ENCODE peak calls at places on chromosomes 11 and 22, in five cellular contexts. K is H9, P is neuronal stem cell, J is H1, F is trophoblast cell. Y is an unnamed sample.

GRCh38 chr11:27406498-27407354 is 43.7 kb upstream of the CCDC34 start:
- DNase-seq in K (no peak), F (no peak), P (no peak), J (no peak), Y (no peak)

GRCh38 chr11:15106201-15106965 is 8.3 kb upstream of the INSC start:
- DNase-seq in F (peak), P (no peak), K (no peak), J (no peak), Y (peak)

GRCh38 chr22:31241936-31242335 is 29.8 kb downstream of the LIMK2 start:
- DNase-seq in F (peak), K (no peak), P (no peak), J (no peak), Y (peak)

GRCh38 chr11:80186687-80187086 is 745.9 kb upstream of the TENM4 start:
- DNase-seq in K (no peak), P (no peak), J (no peak), F (no peak), Y (peak)

GRCh38 chr22:49633010-49633324 is 194.7 kb downstream of the BRD1 start:
- DNase-seq in P (no peak), F (no peak), K (no peak), J (no peak), Y (no peak)

GRCh38 chr22:26884921-26885320 is 227.5 kb downstream of the MIAT start:
- DNase-seq in F (no peak), J (peak), P (no peak), K (no peak), Y (no peak)

GRCh38 chr11:76652989-76653673 is 17.4 kb downstream of the LRRC32 start:
- DNase-seq in P (no peak), F (peak), J (no peak), K (peak), Y (no peak)

GRCh38 chr11:45180888-45181594 is 34.6 kb downstream of the PRDM11 start:
- DNase-seq in J (no peak), K (peak), F (peak), P (peak), Y (peak)

GRCh38 chr11:84290647-84291046 is 1004.5 kb upstream of the CCDC90B start:
- DNase-seq in K (no peak), J (no peak), F (no peak), P (no peak), Y (peak)

GRCh38 chr11:17352925-17353227 is 1.3 kb downstream of the NCR3LG1 start:
- DNase-seq in K (peak), P (no peak), J (peak), F (no peak), Y (no peak)

GRCh38 chr11:106939157-106939556 is 79.1 kb downstream of the GUCY1A2 start:
- DNase-seq in K (no peak), J (no peak), F (no peak), P (no peak), Y (no peak)

GRCh38 chr22:30028731-30029130 is 51.5 kb upstream of the HORMAD2 start:
- DNase-seq in F (peak), P (no peak), K (no peak), J (no peak), Y (no peak)

GRCh38 chr11:3613998-3614741 is 27.6 kb downstream of the ART5 start:
- DNase-seq in F (peak), J (no peak), K (no peak), P (no peak), Y (no peak)

GRCh38 chr11:14500181-14500651 is 605 bp upstream of the COPB1 start:
- DNase-seq in J (no peak), K (no peak), P (peak), F (peak), Y (peak)

GRCh38 chr22:43827926-43828710 is 16.0 kb upstream of the EFCAB6 start:
- DNase-seq in J (no peak), P (no peak), K (peak), F (no peak), Y (no peak)

GRCh38 chr11:86182976-86183584 is 61.5 kb upstream of the EED start:
- DNase-seq in P (no peak), F (peak), J (no peak), K (no peak), Y (no peak)

GRCh38 chr11:67372993-67373915 is at the start of gene CLCF1:
- DNase-seq in P (peak), K (no peak), J (peak), F (peak), Y (peak)

GRCh38 chr11:126341760-126342161 is 13.7 kb upstream of the ST3GAL4 start:
- DNase-seq in F (no peak), J (no peak), K (no peak), P (no peak), Y (peak)

GRCh38 chr22:49928185-49928495 is 9.7 kb downstream of the CRELD2 start:
- DNase-seq in P (no peak), K (no peak), F (no peak), J (no peak), Y (no peak)

GRCh38 chr11:102575016-102575415 is 44.5 kb upstream of the MMP7 start:
- DNase-seq in P (no peak), J (no peak), F (no peak), K (no peak), Y (no peak)

GRCh38 chr11:76123243-76123642 is 83.1 kb downstream of the WNT11 start:
- DNase-seq in J (no peak), K (no peak), P (no peak), F (peak), Y (no peak)

GRCh38 chr11:102316505-102316904 is 779 bp upstream of the BIRC3 start:
- DNase-seq in F (no peak), K (no peak), J (no peak), P (no peak), Y (no peak)

GRCh38 chr11:116172156-116172555 is 600.6 kb downstream of the BUD13 start:
- DNase-seq in K (no peak), P (no peak), F (no peak), J (peak), Y (no peak)

GRCh38 chr11:126561327-126561893 is 205.9 kb downstream of the ST3GAL4 start:
- DNase-seq in F (peak), P (peak), J (peak), K (peak), Y (peak)

GRCh38 chr11:33187851-33188722 is 26.8 kb upstream of the CSTF3 start:
- DNase-seq in P (no peak), J (no peak), F (no peak), K (no peak), Y (no peak)

GRCh38 chr22:42745118-42745517 is 24.4 kb upstream of the A4GALT start:
- DNase-seq in K (no peak), P (no peak), F (peak), J (no peak), Y (peak)

GRCh38 chr11:114166897-114167323 is 107.4 kb downstream of the ZBTB16 start:
- DNase-seq in P (no peak), J (no peak), F (no peak), K (no peak), Y (peak)

GRCh38 chr11:47857485-47858168 is 9.5 kb upstream of the NUP160 start:
- DNase-seq in J (no peak), K (no peak), F (no peak), P (no peak), Y (no peak)

GRCh38 chr11:12552677-12553076 is 121.5 kb upstream of the TEAD1 start:
- DNase-seq in K (no peak), J (no peak), P (no peak), F (peak), Y (no peak)

GRCh38 chr11:75668508-75669297 is at the start of gene MAP6:
- DNase-seq in P (peak), F (no peak), J (peak), K (peak), Y (no peak)

GRCh38 chr22:19962246-19962908 is 20.8 kb upstream of the TXNRD2 start:
- DNase-seq in P (peak), J (peak), F (peak), K (peak), Y (peak)

GRCh38 chr22:28441720-28442263 is 237.8 kb downstream of the TTC28 start:
- DNase-seq in F (no peak), P (peak), K (no peak), J (no peak), Y (no peak)

GRCh38 chr11:3121416-3121815 is 43.7 kb downstream of the OSBPL5 start:
- DNase-seq in P (no peak), J (no peak), K (peak), F (no peak), Y (no peak)

GRCh38 chr22:46791201-46791731 is 28.8 kb downstream of the TBC1D22A start:
- DNase-seq in K (no peak), F (peak), P (no peak), J (no peak), Y (peak)

GRCh38 chr11:68163691-68164090 is 42.5 kb upstream of the CHKA start:
- DNase-seq in P (no peak), F (no peak), J (no peak), K (no peak), Y (no peak)

GRCh38 chr11:101949846-101950245 is 33.5 kb upstream of the ANGPTL5 start:
- DNase-seq in J (no peak), K (no peak), P (no peak), F (no peak), Y (no peak)

GRCh38 chr11:655036-655726 is 18.1 kb downstream of the DRD4 start:
- DNase-seq in F (no peak), K (no peak), P (no peak), J (no peak), Y (no peak)

GRCh38 chr11:42205518-42205917 is 746.1 kb upstream of the LRRC4C start:
- DNase-seq in P (no peak), K (no peak), J (no peak), F (no peak), Y (no peak)
- H2BK12ac ChIP-seq in P (no peak), K (no peak), J (no peak), F (no peak), Y (no peak)

GRCh38 chr11:90423378-90423777 is 200.5 kb upstream of the CHORDC1 start:
- DNase-seq in F (no peak), J (no peak), K (no peak), P (peak), Y (no peak)

GRCh38 chr11:90426442-90426841 is 203.6 kb upstream of the CHORDC1 start:
- DNase-seq in K (no peak), J (no peak), P (no peak), F (no peak), Y (no peak)
- H2BK5ac ChIP-seq in K (no peak), J (no peak), P (no peak), F (no peak), Y (no peak)

GRCh38 chr11:104934594-104934993 is 33.8 kb downstream of the CASP4 start:
- DNase-seq in K (no peak), J (no peak), F (no peak), P (no peak), Y (no peak)
- H2BK12ac ChIP-seq in K (no peak), J (no peak), F (no peak), P (no peak), Y (no peak)

GRCh38 chr11:123219066-123219697 is 24.1 kb upstream of the CLMP start:
- DNase-seq in K (no peak), J (no peak), P (no peak), F (no peak), Y (peak)

GRCh38 chr11:123218451-123218850 is 23.4 kb upstream of the CLMP start:
- DNase-seq in J (no peak), K (no peak), F (peak), P (no peak), Y (no peak)

GRCh38 chr11:123217897-123218296 is 22.8 kb upstream of the CLMP start:
- DNase-seq in F (no peak), K (no peak), J (no peak), P (no peak), Y (no peak)

GRCh38 chr11:123221074-123221473 is 26.0 kb upstream of the CLMP start:
- DNase-seq in K (no peak), P (no peak), F (peak), J (no peak), Y (peak)

DNA sequence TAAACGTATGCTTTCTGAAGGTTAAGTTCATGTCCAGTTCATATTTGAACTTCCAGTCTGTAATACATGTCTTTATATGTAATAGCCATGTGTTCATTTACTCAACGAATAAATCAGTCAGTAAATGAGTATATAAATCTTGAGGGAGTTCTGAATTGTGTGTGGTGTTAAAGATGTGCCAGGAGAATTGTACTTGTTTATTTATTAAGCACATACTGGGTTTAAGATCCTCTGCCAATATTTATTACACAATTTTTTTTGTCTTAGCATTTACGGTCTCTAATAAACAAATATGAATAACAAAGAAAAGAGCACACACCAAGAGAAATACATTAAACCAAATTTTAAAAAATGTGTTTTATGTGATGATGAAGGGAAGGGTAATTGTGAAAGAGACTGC is 26.6 kb upstream of the CLMP start:
- DNase-seq in J (no peak), F (no peak), K (no peak), P (no peak), Y (no peak)
- H2BK5ac ChIP-seq in J (no peak), F (no peak), K (no peak), P (no peak), Y (no peak)

GRCh38 chr11:124934862-124935547 is 842 bp downstream of the HEPACAM start:
- DNase-seq in P (no peak), J (no peak), K (no peak), F (no peak), Y (peak)
- H2BK12ac ChIP-seq in P (no peak), J (no peak), K (no peak), F (no peak), Y (no peak)

Y was measured in mesenchymal stem cell.